ENCODE peak calls at places on chromosomes 2 and 18, in five cellular contexts. V, N, O, I and X are unnamed samples.

GRCh38 chr18:61606759-61607158 is 273.5 kb downstream of the CDH20 start:
- DNase-seq in V (no peak), N (peak), O (no peak), I (no peak), X (no peak)

GRCh38 chr2:2880938-2881337 is 496.7 kb downstream of the EIPR1 start:
- DNase-seq in V (no peak), N (no peak), O (no peak), I (no peak), X (no peak)

GRCh38 chr2:240736281-240737250 is 44.9 kb downstream of the AQP12A start:
- DNase-seq in V (no peak), N (no peak), O (no peak), I (no peak), X (peak)

GRCh38 chr2:16392647-16393482 is 272.8 kb downstream of the CYRIA start:
- DNase-seq in V (no peak), N (no peak), O (no peak), I (no peak), X (no peak)

GRCh38 chr2:118227698-118228508 is 139.6 kb downstream of the INSIG2 start:
- DNase-seq in V (no peak), N (no peak), O (no peak), I (no peak), X (no peak)

GRCh38 chr18:28112056-28112470 is 64.9 kb downstream of the CDH2 start:
- DNase-seq in V (no peak), N (peak), O (no peak), I (no peak), X (no peak)

GRCh38 chr2:134926231-134926931 is 7.8 kb downstream of the CCNT2 start:
- DNase-seq in V (no peak), N (peak), O (no peak), I (no peak), X (no peak)

GRCh38 chr2:227443889-227444568 is 27.9 kb upstream of the AGFG1 start:
- DNase-seq in V (no peak), N (peak), O (no peak), I (no peak), X (no peak)

GRCh38 chr2:216909541-216910175 is 49.8 kb upstream of the TNP1 start:
- DNase-seq in V (no peak), N (no peak), O (no peak), I (no peak), X (no peak)

GRCh38 chr2:125471963-125472362 is 1184.0 kb upstream of the GYPC start:
- DNase-seq in V (no peak), N (peak), O (peak), I (no peak), X (no peak)

GRCh38 chr2:160209457-160209856 is 9.4 kb upstream of the ITGB6 start:
- DNase-seq in V (no peak), N (peak), O (no peak), I (no peak), X (no peak)

GRCh38 chr2:81467096-81467495 is 1162.5 kb upstream of the LRRTM1 start:
- DNase-seq in V (no peak), N (no peak), O (no peak), I (no peak), X (no peak)

GRCh38 chr18:34352385-34353163 is 127.9 kb upstream of the NOL4 start:
- DNase-seq in V (no peak), N (peak), O (no peak), I (no peak), X (no peak)

GRCh38 chr2:47288864-47289263 is 114.1 kb upstream of the MSH2 start:
- DNase-seq in V (no peak), N (peak), O (no peak), I (no peak), X (no peak)

GRCh38 chr2:203818656-203819055 is 48.9 kb upstream of the CTLA4 start:
- DNase-seq in V (no peak), N (no peak), O (no peak), I (no peak), X (no peak)

GRCh38 chr2:55147531-55147930 is 84.6 kb downstream of the CLHC1 start:
- DNase-seq in V (no peak), N (no peak), O (no peak), I (no peak), X (no peak)

GRCh38 chr2:234633581-234634230 is 136.8 kb upstream of the ARL4C start:
- DNase-seq in V (no peak), N (no peak), O (no peak), I (no peak), X (no peak)

GRCh38 chr2:165871025-165871424 is 77.0 kb upstream of the GALNT3 start:
- DNase-seq in V (no peak), N (no peak), O (no peak), I (no peak), X (no peak)

GRCh38 chr2:26230806-26231205 is 13.6 kb downstream of the HADHA start:
- DNase-seq in V (no peak), N (no peak), O (no peak), I (no peak), X (no peak)

GRCh38 chr2:99692785-99693184 is 203.0 kb upstream of the REV1 start:
- DNase-seq in V (no peak), N (no peak), O (no peak), I (no peak), X (no peak)

GRCh38 chr2:213067888-213068287 is 83.5 kb downstream of the IKZF2 start:
- DNase-seq in V (no peak), N (no peak), O (no peak), I (no peak), X (no peak)

GRCh38 chr2:238502956-238503791 is 76.4 kb downstream of the ASB1 start:
- DNase-seq in V (no peak), N (no peak), O (no peak), I (peak), X (no peak)

GRCh38 chr2:20934226-20934625 is 109.6 kb downstream of the APOB start:
- DNase-seq in V (no peak), N (no peak), O (no peak), I (no peak), X (no peak)

GRCh38 chr2:163612332-163612731 is 123.5 kb downstream of the FIGN start:
- DNase-seq in V (no peak), N (no peak), O (no peak), I (no peak), X (no peak)

GRCh38 chr2:3807853-3808252 is 104.5 kb downstream of the DCDC2C start:
- DNase-seq in V (no peak), N (peak), O (no peak), I (no peak), X (no peak)

GRCh38 chr2:16080071-16080470 is 139.7 kb downstream of the MYCN start:
- DNase-seq in V (no peak), N (no peak), O (no peak), I (no peak), X (no peak)

GRCh38 chr2:225354281-225354774 is 45.2 kb upstream of the NYAP2 start:
- DNase-seq in V (no peak), N (peak), O (peak), I (no peak), X (no peak)

GRCh38 chr2:202036601-202037037 is 3.0 kb downstream of the FZD7 start:
- DNase-seq in V (no peak), N (peak), O (peak), I (no peak), X (no peak)

GRCh38 chr2:239778042-239778811 is 246.9 kb downstream of the NDUFA10 start:
- DNase-seq in V (no peak), N (no peak), O (no peak), I (no peak), X (no peak)

GRCh38 chr2:190846746-190847145 is 33.9 kb upstream of the GLS start:
- DNase-seq in V (no peak), N (no peak), O (no peak), I (no peak), X (no peak)

GRCh38 chr2:152200562-152201465 is 25.3 kb upstream of the STAM2 start:
- DNase-seq in V (no peak), N (peak), O (no peak), I (no peak), X (no peak)

GRCh38 chr18:26442139-26442538 is 106.2 kb downstream of the KCTD1 start:
- DNase-seq in V (no peak), N (no peak), O (no peak), I (no peak), X (no peak)

GRCh38 chr2:174142290-174142689 is 106.0 kb downstream of the OLA1 start:
- DNase-seq in V (no peak), N (no peak), O (no peak), I (no peak), X (no peak)

GRCh38 chr2:174149530-174149929 is 98.8 kb downstream of the OLA1 start:
- DNase-seq in V (no peak), N (no peak), O (no peak), I (no peak), X (no peak)

GRCh38 chr2:174148833-174149232 is 99.5 kb downstream of the OLA1 start:
- DNase-seq in V (no peak), N (no peak), O (no peak), I (no peak), X (no peak)

DNA sequence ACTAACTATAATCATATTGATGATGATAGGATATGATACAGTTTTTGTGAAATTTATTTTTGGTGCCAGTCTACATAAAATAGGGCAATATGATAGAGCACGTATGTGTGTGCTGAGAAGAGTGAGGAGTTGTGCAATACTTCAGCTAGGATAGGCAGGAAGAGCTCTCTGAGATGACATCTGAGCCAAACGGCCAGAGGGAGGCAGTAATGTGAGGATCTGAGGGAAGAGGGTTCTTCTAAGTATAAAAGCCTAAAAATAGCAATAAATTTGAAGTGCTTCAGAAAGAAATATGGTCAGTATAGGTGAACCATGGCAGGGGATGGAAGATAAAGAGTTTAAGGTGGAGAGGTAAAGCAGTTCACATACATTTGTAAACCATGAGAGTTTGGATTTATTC is 102.5 kb downstream of the OLA1 start:
- DNase-seq in V (no peak), N (peak), O (no peak), I (no peak), X (no peak)
- TF ChIP-seq CTCF in V (no peak), N (peak), O (peak), I (no peak), X (no peak)

GRCh38 chr2:66573866-66574265 is 138.9 kb downstream of the MEIS1 start:
- DNase-seq in V (no peak), N (no peak), O (peak), I (no peak), X (no peak)

GRCh38 chr2:66577331-66578041 is 142.6 kb downstream of the MEIS1 start:
- DNase-seq in V (no peak), N (no peak), O (peak), I (no peak), X (no peak)

GRCh38 chr2:66574701-66575624 is 140.0 kb downstream of the MEIS1 start:
- DNase-seq in V (no peak), N (peak), O (peak), I (no peak), X (peak)

GRCh38 chr2:66576381-66577330 is 141.7 kb downstream of the MEIS1 start:
- DNase-seq in V (no peak), N (peak), O (peak), I (no peak), X (no peak)

GRCh38 chr2:66575625-66576371 is 140.9 kb downstream of the MEIS1 start:
- DNase-seq in V (no peak), N (peak), O (peak), I (no peak), X (no peak)
- TF ChIP-seq CTCF in V (no peak), N (no peak), O (peak), I (no peak), X (no peak)

DNA sequence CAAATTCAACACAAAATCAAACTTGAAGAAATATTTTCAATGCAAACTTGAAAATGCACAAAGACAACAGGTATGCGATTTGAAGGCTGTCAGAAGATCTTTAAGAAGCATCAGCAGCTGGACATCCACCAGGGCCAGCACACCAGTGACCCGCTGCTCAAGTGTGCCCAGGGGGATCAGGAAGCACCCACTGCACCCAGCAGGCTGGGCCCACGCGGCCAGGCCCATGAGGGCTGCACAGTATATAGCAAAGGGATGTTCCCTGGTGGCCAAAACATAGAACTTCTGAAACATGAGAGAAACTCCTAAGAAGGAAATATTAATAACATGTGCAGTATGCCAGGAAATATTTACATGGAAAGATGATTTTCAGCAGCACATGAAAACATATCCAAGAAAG is 25.0 kb downstream of the WDFY1 start:
- DNase-seq in V (no peak), N (no peak), O (no peak), I (no peak), X (no peak)
- TF ChIP-seq CTCF in V (no peak), N (peak), O (no peak), I (peak), X (no peak)

DNA sequence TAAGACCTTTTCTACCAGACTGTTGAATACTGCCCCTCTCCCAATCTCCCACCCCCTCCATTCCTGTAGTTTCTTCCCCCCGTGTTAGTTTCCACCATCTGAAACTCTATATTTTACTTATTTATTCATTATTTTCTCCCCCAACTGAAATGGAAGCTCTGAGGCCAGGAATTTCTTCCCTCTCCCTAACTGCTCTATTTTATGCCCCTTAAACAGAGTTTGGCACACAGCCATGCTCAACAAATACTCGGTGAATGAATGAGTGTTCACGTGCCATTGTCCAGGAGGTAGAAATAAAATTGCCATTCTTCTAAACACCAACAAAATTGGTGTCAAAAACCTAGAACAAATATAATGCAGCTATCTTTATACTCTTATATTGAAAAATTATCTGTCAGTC is 5.6 kb downstream of the ITGB1BP1 start:
- DNase-seq in V (no peak), N (no peak), O (no peak), I (no peak), X (no peak)
- TF ChIP-seq CTCF in V (no peak), N (no peak), O (no peak), I (no peak), X (no peak)

GRCh38 chr18:52995875-52996274 is 655.9 kb downstream of the DCC start:
- DNase-seq in V (no peak), N (no peak), O (no peak), I (no peak), X (no peak)

GRCh38 chr18:53004798-53005197 is 664.8 kb downstream of the DCC start:
- DNase-seq in V (no peak), N (no peak), O (no peak), I (no peak), X (no peak)

DNA sequence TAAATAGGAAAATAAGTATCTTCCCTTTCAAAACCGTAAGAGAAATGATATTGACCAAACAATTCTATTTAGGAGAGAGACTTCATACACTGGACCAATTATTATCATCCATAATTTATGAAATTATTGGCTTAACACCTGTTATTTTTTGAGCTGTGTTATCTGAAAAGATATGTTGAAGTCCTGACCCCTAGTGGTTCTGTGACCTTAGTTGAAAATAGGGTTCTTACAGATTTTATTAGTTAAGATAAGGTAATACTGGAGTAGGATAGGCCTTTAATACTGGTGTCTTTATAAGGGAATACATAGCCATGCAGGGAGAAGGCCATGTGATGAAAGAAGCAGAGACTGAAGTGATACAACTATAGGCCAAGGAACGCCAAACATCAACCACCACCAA is 659.6 kb downstream of the DCC start:
- DNase-seq in V (no peak), N (no peak), O (no peak), I (no peak), X (no peak)
- TF ChIP-seq CTCF in V (no peak), N (no peak), O (no peak), I (no peak), X (no peak)

GRCh38 chr2:148903294-148903693 is 28.3 kb downstream of the KIF5C start:
- DNase-seq in V (no peak), N (no peak), O (no peak), I (no peak), X (no peak)
- TF ChIP-seq CTCF in V (no peak), N (no peak), O (no peak), I (no peak), X (no peak)

GRCh38 chr18:57372444-57372843 is 20.1 kb downstream of the ST8SIA3 start:
- DNase-seq in V (no peak), N (no peak), O (no peak), I (no peak), X (no peak)

GRCh38 chr18:57373017-57373416 is 20.7 kb downstream of the ST8SIA3 start:
- DNase-seq in V (no peak), N (no peak), O (no peak), I (no peak), X (no peak)

DNA sequence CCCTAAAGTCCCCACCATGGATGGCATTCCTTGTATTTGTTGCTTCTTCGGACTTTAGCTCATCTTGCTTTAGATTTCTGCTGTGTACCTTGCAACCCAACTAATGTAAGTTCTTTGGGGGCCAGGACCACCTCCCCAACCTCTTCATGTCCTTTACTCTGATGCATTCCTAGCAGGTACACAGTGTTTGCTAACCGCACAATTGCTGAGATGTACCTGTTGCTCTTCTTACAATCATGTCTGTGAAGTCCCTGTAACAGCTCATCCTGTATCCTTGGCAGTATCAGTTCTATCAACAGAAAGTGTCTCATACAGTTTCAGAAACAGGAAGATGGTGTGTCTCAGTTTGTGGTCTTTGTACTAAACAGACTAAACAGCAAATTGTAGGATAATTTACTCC is 24.1 kb downstream of the ST8SIA3 start:
- DNase-seq in V (no peak), N (no peak), O (no peak), I (no peak), X (no peak)
- TF ChIP-seq CTCF in V (no peak), N (no peak), O (no peak), I (no peak), X (no peak)